ENCODE peak calls at places on chromosomes 2 and 18, in ten cellular contexts. X is CD8-positive, alpha-beta T cell; W is Calu3; R is upper lobe of right lung; H is OCI-LY7; M is Peyer's patch; Z is neural progenitor cell; K is heart left ventricle; N is B cell; C is GM23338. U is an unnamed sample.

GRCh38 chr18:55013685-55014084 is 54.4 kb upstream of the CCDC68 start:
- DNase-seq in M (no peak), X (no peak), N (no peak), K (no peak), Z (no peak), H (no peak), C (peak; percentile 60), R (no peak), W (no peak), U (no peak)

GRCh38 chr2:215693269-215693998 is 257.6 kb upstream of the FN1 start:
- DNase-seq in R (no peak), M (no peak), X (no peak), K (no peak), Z (no peak), H (no peak), C (no peak), N (no peak), W (peak; percentile 8), U (no peak)

GRCh38 chr2:202652119-202652518 is 17.4 kb downstream of the FAM117B start:
- DNase-seq in N (no peak), W (no peak), K (no peak), M (no peak), H (no peak), R (no peak), X (no peak), Z (no peak), C (no peak), U (no peak)

GRCh38 chr18:68177807-68178702 is 536.9 kb downstream of the TMX3 start:
- DNase-seq in Z (no peak), H (no peak), C (no peak), X (no peak), K (no peak), M (no peak), N (no peak), R (no peak), W (peak; percentile 55), U (no peak)

GRCh38 chr2:119914266-119914665 is 98.6 kb upstream of the EPB41L5 start:
- DNase-seq in Z (no peak), X (no peak), K (no peak), C (no peak), H (no peak), N (no peak), W (no peak), M (no peak), R (no peak), U (no peak)

GRCh38 chr18:46672062-46672970 is 15.3 kb upstream of the LOXHD1 start:
- DNase-seq in K (no peak), H (peak; percentile 25), R (no peak), N (no peak), C (peak; percentile 35), Z (no peak), X (no peak), W (no peak), M (no peak), U (no peak)

GRCh38 chr18:48138660-48139426 is 208.4 kb upstream of the SMAD2 start:
- DNase-seq in C (peak; percentile 23), M (no peak), X (no peak), K (no peak), H (no peak), Z (no peak), R (no peak), N (no peak), W (no peak), U (no peak)

GRCh38 chr2:57855207-57855606 is 191.4 kb upstream of the VRK2 start:
- DNase-seq in H (no peak), Z (no peak), K (no peak), R (no peak), X (no peak), M (no peak), N (no peak), W (no peak), C (no peak), U (no peak)

GRCh38 chr2:43158259-43158880 is 68.0 kb downstream of the ZFP36L2 start:
- DNase-seq in K (peak; percentile 54), C (no peak), H (no peak), Z (no peak), X (no peak), R (peak; percentile 92), N (no peak), W (peak; percentile 74), M (peak; percentile 81), U (peak; percentile 39)

GRCh38 chr2:152847067-152847466 is 128.6 kb downstream of the ARL6IP6 start:
- DNase-seq in M (no peak), W (no peak), R (no peak), N (no peak), C (no peak), Z (no peak), X (no peak), H (no peak), K (no peak), U (no peak)

GRCh38 chr2:190889175-190889943 is 8.7 kb downstream of the GLS start:
- DNase-seq in W (no peak), R (no peak), K (no peak), Z (no peak), C (no peak), H (no peak), M (no peak), X (no peak), N (no peak), U (no peak)

GRCh38 chr2:15826273-15826717 is 114.1 kb upstream of the MYCN start:
- DNase-seq in X (no peak), C (peak; percentile 63), Z (peak; percentile 87), R (no peak), M (no peak), W (no peak), K (no peak), H (no peak), N (no peak), U (no peak)

GRCh38 chr18:10234912-10235439 is 219.5 kb upstream of the APCDD1 start:
- DNase-seq in X (no peak), N (no peak), W (no peak), C (no peak), H (no peak), K (no peak), R (no peak), Z (no peak), M (no peak), U (no peak)

GRCh38 chr18:11996907-11997306 is 15.6 kb downstream of the IMPA2 start:
- DNase-seq in X (no peak), N (no peak), R (no peak), H (no peak), M (no peak), Z (no peak), K (no peak), W (no peak), C (no peak), U (no peak)

GRCh38 chr2:21676676-21677075 is 552.9 kb downstream of the TDRD15 start:
- DNase-seq in Z (no peak), H (no peak), W (no peak), C (no peak), K (no peak), M (no peak), N (no peak), R (no peak), X (no peak), U (no peak)

GRCh38 chr18:7567487-7568425 is 640 bp downstream of the PTPRM start:
- DNase-seq in Z (peak; percentile 86), X (no peak), M (peak; percentile 62), R (peak; percentile 79), C (peak; percentile 78), K (peak; percentile 56), H (no peak), W (peak; percentile 59), N (no peak), U (no peak)
- TF ChIP-seq CTCF in Z (no peak), X (no peak), M (no peak), R (peak; percentile 1), C (no peak), K (no peak), H (no peak), W (peak; percentile 12), N (no peak), U (no peak)

DNA sequence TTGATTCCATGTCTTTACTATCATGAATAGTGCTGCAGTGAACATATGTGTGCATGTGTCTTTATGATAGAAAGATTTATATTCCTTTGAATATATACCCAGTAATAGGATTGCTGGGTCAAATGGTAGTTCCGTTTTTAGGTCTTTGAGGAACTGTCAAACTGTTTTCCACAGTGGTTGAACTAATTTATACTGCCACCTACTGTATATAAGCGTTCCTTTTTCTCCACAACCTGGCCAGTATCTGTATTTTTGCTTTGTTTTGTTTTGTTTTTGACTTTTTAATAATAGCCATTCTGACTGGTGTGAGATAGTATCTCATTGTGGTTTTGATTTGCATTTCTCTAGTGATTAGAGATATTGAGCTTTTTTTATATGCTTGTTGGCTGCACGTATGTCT is 641.6 kb downstream of the SUCLG1 start:
- DNase-seq in K (no peak), Z (peak; percentile 10), M (no peak), N (no peak), R (no peak), H (peak; percentile 10), C (peak; percentile 13), X (no peak), W (no peak), U (no peak)
- TF ChIP-seq CTCF in K (no peak), Z (peak; percentile 58), M (no peak), N (no peak), R (no peak), H (peak; percentile 63), C (peak; percentile 47), X (no peak), W (no peak), U (no peak)

GRCh38 chr18:476368-476767 is 24.1 kb downstream of the COLEC12 start:
- DNase-seq in H (no peak), R (no peak), X (no peak), C (peak; percentile 41), W (no peak), N (no peak), Z (no peak), M (no peak), K (no peak), U (no peak)
- TF ChIP-seq CTCF in H (peak; percentile 13), R (no peak), X (no peak), C (peak; percentile 50), W (no peak), N (no peak), Z (peak; percentile 23), M (no peak), K (no peak), U (no peak)

GRCh38 chr2:101714098-101714497 is 16.6 kb downstream of the MAP4K4 start:
- DNase-seq in C (no peak), K (no peak), X (no peak), M (no peak), Z (no peak), H (peak; percentile 47), R (no peak), N (no peak), W (no peak), U (no peak)

GRCh38 chr2:101706121-101706818 is 8.8 kb downstream of the MAP4K4 start:
- DNase-seq in M (no peak), K (no peak), W (no peak), Z (no peak), H (no peak), N (no peak), C (no peak), R (no peak), X (no peak), U (no peak)

GRCh38 chr2:101706819-101707177 is 9.3 kb downstream of the MAP4K4 start:
- DNase-seq in X (no peak), W (no peak), M (no peak), N (no peak), R (no peak), C (no peak), Z (no peak), K (no peak), H (peak; percentile 72), U (no peak)

GRCh38 chr2:101710690-101711318 is 13.3 kb downstream of the MAP4K4 start:
- DNase-seq in H (no peak), K (no peak), C (no peak), Z (no peak), R (no peak), X (no peak), W (no peak), N (no peak), M (no peak), U (no peak)

GRCh38 chr2:101710036-101710689 is 12.7 kb downstream of the MAP4K4 start:
- DNase-seq in X (no peak), H (no peak), R (no peak), C (no peak), M (no peak), Z (no peak), W (no peak), K (no peak), N (no peak), U (no peak)
- TF ChIP-seq CTCF in X (no peak), H (no peak), R (no peak), C (no peak), M (no peak), Z (no peak), W (no peak), K (no peak), N (no peak), U (no peak)